ENCODE peak calls at places on chromosomes 1 and 21, in ten cellular contexts. G is IMR-90; Y is mesendoderm; C is RPMI8226; V is sciatic nerve; W is foreskin fibroblast; A is T-helper 22 cell; E is H9; O is activated effector memory CD4-positive, alpha-beta T cell treated with Interleukin-2 at 50 U/mL for 16 hours; B is CD4-positive, alpha-beta T cell. M is an unnamed sample.

GRCh38 chr1:208137144-208137682 is 107.0 kb downstream of the PLXNA2 start:
- DNase-seq in C (no peak), V (no peak), G (peak; percentile 56), O (no peak), Y (no peak), B (no peak), W (peak; percentile 68), A (no peak), E (no peak), M (no peak)

GRCh38 chr1:156741613-156741983 is 710 bp upstream of the MRPL24 start:
- DNase-seq in Y (no peak), V (no peak), C (no peak), E (no peak), B (no peak), A (no peak), O (no peak), W (no peak), G (no peak), M (no peak)

GRCh38 chr1:103459385-103459784 is 66.1 kb upstream of the RNPC3 start:
- DNase-seq in A (no peak), E (no peak), V (no peak), G (no peak), B (no peak), W (peak; percentile 26), C (no peak), O (no peak), Y (no peak), M (no peak)

GRCh38 chr1:154474802-154475201 is 27.2 kb upstream of the TDRD10 start:
- DNase-seq in E (no peak), A (no peak), Y (no peak), G (peak; percentile 80), O (no peak), C (peak; percentile 49), V (peak; percentile 85), W (peak; percentile 82), B (no peak), M (peak; percentile 77)

GRCh38 chr1:170261669-170262068 is 115.9 kb downstream of the NTMT2 start:
- DNase-seq in A (no peak), C (no peak), B (no peak), E (no peak), W (peak; percentile 84), O (no peak), V (no peak), Y (no peak), G (peak; percentile 6), M (no peak)

GRCh38 chr1:22913421-22913820 is 59.2 kb downstream of the LACTBL1 start:
- DNase-seq in C (no peak), A (no peak), Y (no peak), B (no peak), E (no peak), W (no peak), O (no peak), V (no peak), G (no peak), M (no peak)

GRCh38 chr1:219954736-219955421 is 26.5 kb upstream of the SLC30A10 start:
- DNase-seq in B (no peak), A (no peak), G (no peak), V (no peak), C (no peak), O (no peak), E (no peak), W (no peak), Y (no peak), M (no peak)

GRCh38 chr1:93776728-93777127 is 95.1 kb upstream of the BCAR3 start:
- DNase-seq in Y (no peak), V (no peak), E (no peak), G (no peak), O (no peak), B (no peak), A (no peak), W (no peak), C (no peak), M (no peak)

GRCh38 chr21:34882719-34883131 is 166.4 kb downstream of the RUNX1 start:
- DNase-seq in B (no peak), A (no peak), W (peak; percentile 41), C (peak; percentile 64), O (no peak), G (no peak), V (no peak), Y (no peak), E (no peak), M (no peak)

GRCh38 chr21:41359289-41359688 is 2.5 kb upstream of the MX2 start:
- DNase-seq in W (no peak), C (no peak), Y (peak; percentile 66), V (no peak), E (peak; percentile 67), A (no peak), O (no peak), G (no peak), B (no peak), M (no peak)

GRCh38 chr21:39010629-39011404 is 172.4 kb downstream of the PSMG1 start:
- DNase-seq in B (no peak), Y (no peak), G (no peak), V (no peak), A (no peak), W (no peak), E (no peak), O (no peak), C (no peak), M (no peak)